ENCODE peak calls at places on chromosomes 3 and 15, in eight cellular contexts. Q is CD4-positive, alpha-beta memory T cell; B is ovary; E is dorsolateral prefrontal cortex; K is CD8-positive, alpha-beta T cell; I is GM12878; U is brain microvascular endothelial cell; P is left lung. N is an unnamed sample.

GRCh38 chr3:89179355-89179997 is 72.1 kb downstream of the EPHA3 start:
- DNase-seq in U (peak), I (peak), Q (no peak), P (no peak), E (no peak), K (no peak), B (no peak), N (no peak)

GRCh38 chr3:63279442-63279841 is 1.3 kb downstream of the SYNPR start:
- DNase-seq in Q (no peak), E (no peak), B (no peak), P (no peak), I (no peak), U (no peak), K (no peak), N (no peak)

GRCh38 chr3:38916706-38917105 is 100.7 kb upstream of the SCN10A start:
- DNase-seq in B (no peak), K (no peak), Q (no peak), P (no peak), E (no peak), I (no peak), U (peak), N (no peak)

GRCh38 chr3:70829101-70829500 is 516.7 kb upstream of the MDFIC2 start:
- DNase-seq in U (peak), E (no peak), B (no peak), Q (no peak), P (no peak), K (no peak), I (no peak), N (peak)

GRCh38 chr3:139128803-139129202 is 84.1 kb upstream of the PRR23C start:
- DNase-seq in Q (no peak), I (no peak), E (no peak), U (no peak), B (no peak), P (no peak), K (no peak), N (no peak)

GRCh38 chr3:126124148-126124868 is 40.4 kb upstream of the SLC41A3 start:
- DNase-seq in E (peak), B (peak), K (no peak), P (peak), I (no peak), U (no peak), Q (no peak), N (peak)

GRCh38 chr3:67077656-67078055 is 79.5 kb downstream of the KBTBD8 start:
- DNase-seq in Q (no peak), U (no peak), P (no peak), B (no peak), E (no peak), I (no peak), K (no peak), N (no peak)

GRCh38 chr3:87309601-87310000 is 33.2 kb upstream of the POU1F1 start:
- DNase-seq in E (no peak), K (no peak), P (no peak), U (no peak), I (no peak), Q (no peak), B (no peak), N (no peak)

GRCh38 chr3:46866720-46867549 is 3.7 kb upstream of the MYL3 start:
- DNase-seq in B (peak), Q (peak), U (peak), P (peak), K (peak), E (peak), I (no peak), N (peak)

GRCh38 chr3:79199966-79200365 is 567.8 kb downstream of the ROBO1 start:
- DNase-seq in I (no peak), P (no peak), U (no peak), K (no peak), B (no peak), Q (no peak), E (no peak), N (no peak)

GRCh38 chr3:42982645-42983412 is 3.7 kb downstream of the GASK1A start:
- DNase-seq in Q (no peak), E (no peak), K (no peak), P (no peak), I (no peak), B (no peak), U (no peak), N (no peak)

GRCh38 chr3:129470861-129471260 is 30.8 kb downstream of the IFT122 start:
- DNase-seq in K (no peak), P (no peak), E (no peak), U (no peak), Q (no peak), I (no peak), B (no peak), N (no peak)

GRCh38 chr15:70560617-70561328 is 202.6 kb downstream of the UACA start:
- DNase-seq in Q (no peak), B (no peak), K (no peak), E (no peak), U (no peak), I (no peak), P (no peak), N (no peak)

GRCh38 chr3:119413603-119414280 is 49.7 kb downstream of the TMEM39A start:
- DNase-seq in B (no peak), I (no peak), Q (no peak), E (no peak), K (no peak), P (no peak), U (no peak), N (no peak)

GRCh38 chr3:127787071-127787490 is 35.2 kb downstream of the MGLL start:
- DNase-seq in P (peak), E (peak), K (no peak), B (no peak), U (no peak), Q (no peak), I (no peak), N (no peak)

GRCh38 chr15:29043731-29044485 is 158.1 kb downstream of the APBA2 start:
- DNase-seq in E (peak), P (no peak), K (no peak), Q (no peak), U (peak), B (no peak), I (no peak), N (no peak)

GRCh38 chr15:78457101-78457500 is 19.1 kb downstream of the IREB2 start:
- DNase-seq in Q (no peak), I (no peak), K (no peak), U (peak), P (no peak), B (no peak), E (no peak), N (no peak)

GRCh38 chr3:168885028-168885427 is 778.5 kb downstream of the MECOM start:
- DNase-seq in P (no peak), K (no peak), I (no peak), E (no peak), B (no peak), Q (no peak), U (peak), N (no peak)

GRCh38 chr15:68333775-68334470 is 56.4 kb downstream of the FEM1B start:
- DNase-seq in P (no peak), Q (no peak), I (no peak), B (no peak), E (no peak), U (peak), K (no peak), N (peak)

GRCh38 chr3:175479175-175479574 is 620.0 kb downstream of the NAALADL2 start:
- DNase-seq in B (no peak), P (no peak), I (no peak), U (no peak), Q (no peak), K (no peak), E (no peak), N (no peak)

GRCh38 chr15:51243774-51244173 is 94.6 kb downstream of the CYP19A1 start:
- DNase-seq in U (no peak), K (no peak), B (no peak), P (no peak), I (no peak), Q (no peak), E (no peak), N (no peak)

GRCh38 chr3:36959821-36960220 is 15.0 kb upstream of the TRANK1 start:
- DNase-seq in B (no peak), K (no peak), I (no peak), Q (no peak), E (no peak), P (no peak), U (no peak), N (no peak)

GRCh38 chr3:54211097-54211496 is 88.7 kb downstream of the CACNA2D3 start:
- DNase-seq in I (no peak), E (no peak), B (no peak), U (no peak), K (no peak), Q (no peak), P (no peak), N (no peak)

GRCh38 chr3:53102601-53103147 is 27.6 kb downstream of the RFT1 start:
- DNase-seq in P (no peak), B (no peak), U (no peak), K (no peak), I (peak), Q (peak), E (no peak), N (no peak)

GRCh38 chr3:59979542-59979941 is 929.7 kb upstream of the CFAP20DC start:
- DNase-seq in B (no peak), E (no peak), K (no peak), P (no peak), I (no peak), Q (no peak), U (no peak), N (no peak)

GRCh38 chr3:14538451-14539088 is 1.6 kb downstream of the GRIP2 start:
- DNase-seq in P (no peak), E (no peak), B (no peak), Q (no peak), K (no peak), U (no peak), I (no peak), N (peak)

GRCh38 chr3:75015280-75015679 is 400.8 kb upstream of the CNTN3 start:
- DNase-seq in P (no peak), E (no peak), Q (no peak), I (no peak), U (no peak), B (no peak), K (no peak), N (no peak)
- H3K27ac ChIP-seq in P (no peak), E (no peak), Q (no peak), I (no peak), U (no peak), B (no peak), K (no peak), N (no peak)

DNA sequence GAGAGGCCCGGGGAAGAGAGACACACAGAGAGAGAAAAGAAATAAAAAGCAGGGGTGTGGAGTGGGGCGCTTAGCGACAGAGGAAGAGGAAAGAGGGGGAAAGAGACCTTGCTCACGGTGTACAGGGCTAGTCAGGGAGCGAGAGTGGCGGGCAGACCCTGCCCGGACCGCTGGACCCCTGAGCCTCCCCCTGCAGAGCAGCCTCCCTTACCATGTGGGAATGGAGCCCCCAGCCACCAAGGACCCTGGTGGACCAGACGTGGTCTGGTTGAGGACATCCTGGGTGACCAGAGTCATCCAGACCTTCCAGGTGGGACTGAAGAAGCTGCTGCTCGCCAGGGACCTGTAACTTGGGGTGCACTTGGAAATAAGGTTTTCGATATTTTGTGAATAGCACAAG is 129.6 kb downstream of the CHSY1 start:
- DNase-seq in E (no peak), P (peak), B (no peak), Q (no peak), K (no peak), I (no peak), U (no peak), N (no peak)
- H3K4me3 ChIP-seq in E (no peak), P (peak), B (no peak), Q (no peak), K (no peak), I (no peak), U (no peak), N (no peak)

GRCh38 chr15:52652984-52653383 is 26.2 kb downstream of the ATOSA start:
- DNase-seq in B (no peak), P (no peak), U (peak), Q (no peak), E (no peak), K (no peak), I (no peak), N (no peak)
- H3K27ac ChIP-seq in B (no peak), P (peak), U (peak), Q (no peak), E (peak), K (no peak), I (no peak), N (peak)

GRCh38 chr3:31539275-31539674 is 6.5 kb downstream of the STT3B start:
- DNase-seq in K (no peak), P (no peak), E (no peak), I (no peak), Q (no peak), B (no peak), U (no peak), N (no peak)

GRCh38 chr3:31533169-31533870 is 595 bp downstream of the STT3B start:
- DNase-seq in K (peak), P (peak), U (peak), E (peak), B (peak), Q (peak), I (no peak), N (peak)

GRCh38 chr3:31534036-31534435 is 1.3 kb downstream of the STT3B start:
- DNase-seq in U (no peak), I (peak), Q (peak), E (no peak), K (no peak), P (no peak), B (no peak), N (no peak)

GRCh38 chr3:31532587-31533168 is at the start of gene STT3B:
- DNase-seq in B (no peak), K (peak), Q (no peak), I (peak), U (peak), P (peak), E (no peak), N (peak)

DNA sequence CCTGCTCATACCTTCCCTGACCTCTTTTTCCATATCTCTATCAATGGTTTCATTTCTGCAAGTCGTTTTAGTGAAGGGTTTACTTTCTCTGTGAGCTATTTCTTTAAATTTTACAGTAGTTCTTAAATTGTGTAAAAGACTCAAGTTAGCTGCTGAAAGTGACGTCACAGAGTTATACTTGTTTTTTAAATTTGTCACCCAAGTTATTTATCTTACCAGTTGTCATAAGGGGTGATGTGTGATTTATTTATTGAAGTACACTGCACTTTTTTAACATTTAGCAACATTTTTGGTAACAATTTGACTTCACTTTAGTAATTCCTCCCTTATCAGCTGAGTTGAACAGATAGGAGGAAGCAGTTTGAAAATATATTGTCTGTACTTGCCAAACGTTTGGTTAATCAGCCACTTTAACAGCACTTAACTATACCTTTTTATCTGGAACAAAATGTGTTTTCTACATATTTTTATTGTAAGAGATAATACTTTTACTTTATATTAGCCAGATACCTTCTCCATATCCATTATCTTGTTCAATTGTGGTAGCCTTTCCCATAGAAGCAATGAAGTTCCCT is 3.8 kb downstream of the STT3B start:
- DNase-seq in E (no peak), B (no peak), I (no peak), U (no peak), Q (no peak), K (no peak), P (no peak), N (no peak)
- H3K4me3 ChIP-seq in E (no peak), B (peak), I (peak), U (no peak), Q (peak), K (peak), P (peak), N (no peak)

DNA sequence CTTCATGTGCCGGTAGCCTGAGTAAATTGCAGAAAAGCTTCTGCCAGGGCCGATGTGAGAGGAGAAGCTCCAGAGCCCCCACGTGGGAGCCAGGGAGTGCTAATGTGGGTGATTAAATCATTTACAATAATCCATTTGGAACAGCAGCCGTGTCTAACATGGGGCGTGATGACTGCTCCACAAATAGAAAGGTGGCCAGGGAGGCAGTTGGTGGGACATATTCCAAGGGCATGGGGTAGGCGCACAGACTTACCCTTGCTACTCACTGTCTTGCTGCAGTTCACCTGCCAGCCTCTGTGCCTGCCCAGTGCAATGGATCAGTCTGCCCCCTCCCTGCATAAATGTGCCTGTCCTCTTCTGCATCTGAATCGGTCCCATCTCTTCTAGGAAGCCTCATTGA is 39.3 kb upstream of the INSYN1 start:
- DNase-seq in E (no peak), B (no peak), P (no peak), K (no peak), Q (no peak), I (no peak), U (no peak), N (no peak)
- H3K27ac ChIP-seq in E (no peak), B (no peak), P (no peak), K (no peak), Q (no peak), I (no peak), U (no peak), N (no peak)

DNA sequence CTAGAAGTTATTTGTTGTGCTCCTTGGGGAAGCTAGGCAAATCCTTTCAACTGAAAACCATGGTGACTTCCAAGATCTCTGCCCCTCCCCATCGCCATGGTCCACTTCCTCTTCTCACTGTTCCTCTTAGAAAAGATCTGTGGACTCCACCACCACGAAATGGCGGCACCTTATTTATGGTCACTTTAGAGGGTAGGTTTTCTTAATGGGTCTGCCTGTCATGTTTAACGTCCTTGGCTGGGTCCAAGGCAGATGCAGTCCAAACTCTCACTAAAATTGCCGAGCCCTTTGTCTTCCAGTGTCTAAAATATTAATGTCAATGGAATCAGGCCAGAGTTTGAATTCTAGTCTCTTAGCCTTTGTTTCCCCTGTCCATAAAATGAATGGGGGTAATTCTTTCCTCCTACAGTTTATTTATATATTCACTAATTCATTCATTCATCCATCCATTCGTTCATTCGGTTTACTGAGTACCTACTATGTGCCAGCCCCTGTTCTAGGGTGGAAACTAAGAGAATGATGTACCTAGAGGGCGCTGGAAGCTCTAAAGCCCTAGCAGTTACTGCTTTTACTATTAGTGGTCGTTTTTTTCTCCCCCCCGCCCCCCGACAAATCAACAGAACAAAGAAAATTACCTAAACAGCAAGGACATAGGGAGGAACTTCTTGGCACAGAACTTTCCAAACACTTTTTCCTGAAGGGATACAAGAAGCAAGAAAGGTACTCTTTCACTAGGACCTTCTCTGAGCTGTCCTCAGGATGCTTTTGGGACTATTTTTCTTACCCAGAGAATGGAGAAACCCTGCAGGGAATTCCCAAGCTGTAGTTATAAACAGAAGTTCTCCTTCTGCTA is 661 bp downstream of the PATL2 start:
- DNase-seq in Q (peak), E (no peak), P (no peak), K (peak), I (peak), U (peak), B (no peak), N (no peak)
- H3K4me3 ChIP-seq in Q (peak), E (peak), P (peak), K (peak), I (peak), U (peak), B (peak), N (peak)

DNA sequence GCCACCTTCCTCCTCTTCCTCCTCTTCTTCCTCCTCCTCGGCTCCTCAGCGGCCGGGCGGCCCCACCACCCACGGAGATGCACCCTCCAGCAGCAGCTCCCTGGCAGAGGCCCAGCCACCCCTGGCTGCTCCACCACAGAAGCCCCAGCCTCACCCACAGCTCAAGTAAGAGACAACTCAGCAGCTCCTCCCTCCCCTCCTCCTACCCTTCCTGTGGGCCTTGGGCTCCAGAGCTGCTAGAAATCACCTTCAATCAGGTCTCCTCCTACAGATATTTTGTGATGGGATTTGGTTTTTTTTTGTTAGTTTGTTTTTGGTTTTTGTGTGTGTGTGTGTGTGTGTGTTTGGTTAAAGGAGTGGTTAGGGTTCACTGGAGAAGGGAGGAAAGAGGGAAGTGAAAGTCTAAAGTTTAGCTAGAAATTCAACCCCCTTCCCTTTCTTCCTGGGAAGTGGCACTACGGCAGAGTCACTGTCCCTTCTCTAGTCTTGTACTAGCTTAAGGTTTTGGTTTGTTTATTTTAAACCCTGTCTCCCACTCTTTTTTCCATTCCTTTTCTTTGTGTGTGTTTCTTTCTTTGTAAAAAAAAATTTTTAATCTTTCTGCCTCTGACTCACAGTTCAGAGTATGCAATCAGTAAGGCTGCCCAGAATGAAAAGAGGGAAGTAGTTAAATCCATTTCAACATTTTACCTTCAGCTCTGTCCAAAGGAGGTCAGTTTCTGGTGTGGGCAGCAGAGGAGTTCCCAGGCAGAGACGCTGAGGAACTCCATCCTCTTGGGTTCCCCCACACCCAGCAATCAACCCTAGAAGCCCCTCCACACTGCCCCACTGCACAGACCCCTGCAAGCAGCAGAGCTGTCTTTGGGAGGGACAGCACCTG is 29.0 kb upstream of the TIMP4 start:
- DNase-seq in P (peak), I (peak), E (peak), Q (no peak), K (no peak), B (peak), U (peak), N (peak)
- H3K27ac ChIP-seq in P (peak), I (peak), E (peak), Q (no peak), K (no peak), B (no peak), U (peak), N (peak)